ENCODE peak calls at places on chromosomes 1 and 21, in nine cellular contexts. D is neuronal stem cell; F is thoracic aorta; J is cardiac muscle cell; U is CD8-positive, alpha-beta T cell; O is SJSA1; Z is PC-3; Y is ovary; Q is CD4-positive, alpha-beta T cell. X is an unnamed sample.

GRCh38 chr1:108553910-108554309 is 6.0 kb upstream of the EEIG2 start:
- DNase-seq in D (no peak), F (no peak), J (no peak), U (no peak), O (no peak), Z (no peak), Y (no peak), Q (no peak), X (no peak)

GRCh38 chr1:85417017-85417416 is 47.9 kb downstream of the DDAH1 start:
- DNase-seq in D (no peak), F (no peak), J (no peak), U (no peak), O (no peak), Z (no peak), Y (no peak), Q (no peak), X (no peak)

GRCh38 chr1:19866758-19867157 is 15.4 kb upstream of the OTUD3 start:
- DNase-seq in D (no peak), F (no peak), J (no peak), U (no peak), O (peak; percentile 49), Z (peak; percentile 80), Y (no peak), Q (no peak), X (no peak)

GRCh38 chr1:64019818-64020217 is 183.6 kb upstream of the UBE2U start:
- DNase-seq in D (no peak), F (no peak), J (peak; percentile 59), U (no peak), O (peak; percentile 53), Z (no peak), Y (no peak), Q (no peak), X (peak; percentile 76)

GRCh38 chr1:34787461-34788420 is 5.1 kb upstream of the GJA4 start:
- DNase-seq in D (no peak), F (no peak), J (no peak), U (no peak), O (no peak), Z (no peak), Y (no peak), Q (no peak), X (peak; percentile 14)

GRCh38 chr21:25813917-25814316 is 79.1 kb downstream of the GABPA start:
- DNase-seq in D (no peak), F (no peak), J (no peak), U (no peak), O (no peak), Z (no peak), Y (no peak), Q (no peak), X (no peak)

GRCh38 chr1:34839526-34840305 is 19.8 kb downstream of the SMIM12 start:
- DNase-seq in D (no peak), F (no peak), J (no peak), U (no peak), O (peak; percentile 31), Z (no peak), Y (no peak), Q (no peak), X (no peak)

GRCh38 chr21:23968722-23969647 is 1638.3 kb downstream of the MRPL39 start:
- DNase-seq in D (peak; percentile 62), F (no peak), J (peak; percentile 71), U (peak; percentile 67), O (no peak), Z (peak; percentile 93), Y (no peak), Q (peak; percentile 49), X (peak; percentile 96)

GRCh38 chr1:21028520-21029145 is 148.1 kb downstream of the EIF4G3 start:
- DNase-seq in D (no peak), F (no peak), J (no peak), U (no peak), O (no peak), Z (no peak), Y (no peak), Q (no peak), X (no peak)

GRCh38 chr1:10540277-10541005 is 65.7 kb downstream of the PEX14 start:
- DNase-seq in D (no peak), F (no peak), J (no peak), U (no peak), O (no peak), Z (no peak), Y (peak; percentile 52), Q (no peak), X (no peak)

GRCh38 chr1:67429011-67429527 is 1.1 kb downstream of the SERBP1 start:
- DNase-seq in D (no peak), F (no peak), J (peak; percentile 45), U (peak; percentile 40), O (no peak), Z (peak; percentile 32), Y (no peak), Q (no peak), X (peak; percentile 61)

GRCh38 chr1:31562707-31563360 is 13.5 kb upstream of the TINAGL1 start:
- DNase-seq in D (no peak), F (no peak), J (no peak), U (no peak), O (no peak), Z (peak; percentile 95), Y (no peak), Q (no peak), X (no peak)

GRCh38 chr1:32769524-32770220 is 47.5 kb downstream of the YARS1 start:
- DNase-seq in D (no peak), F (no peak), J (no peak), U (no peak), O (peak; percentile 75), Z (peak; percentile 65), Y (peak; percentile 70), Q (no peak), X (no peak)

GRCh38 chr1:8137406-8138244 is 111.5 kb upstream of the ERRFI1 start:
- DNase-seq in D (no peak), F (peak; percentile 31), J (no peak), U (no peak), O (peak; percentile 87), Z (peak; percentile 78), Y (no peak), Q (no peak), X (no peak)

GRCh38 chr1:167433884-167434283 is 84.4 kb downstream of the CD247 start:
- DNase-seq in D (no peak), F (no peak), J (no peak), U (no peak), O (no peak), Z (no peak), Y (no peak), Q (no peak), X (no peak)

GRCh38 chr1:98839840-98840239 is 164.8 kb downstream of the PLPPR5 start:
- DNase-seq in D (no peak), F (no peak), J (no peak), U (no peak), O (no peak), Z (no peak), Y (no peak), Q (no peak), X (no peak)

GRCh38 chr1:178664278-178664677 is 60.8 kb upstream of the RALGPS2 start:
- DNase-seq in D (no peak), F (no peak), J (no peak), U (no peak), O (no peak), Z (no peak), Y (no peak), Q (no peak), X (no peak)

DNA sequence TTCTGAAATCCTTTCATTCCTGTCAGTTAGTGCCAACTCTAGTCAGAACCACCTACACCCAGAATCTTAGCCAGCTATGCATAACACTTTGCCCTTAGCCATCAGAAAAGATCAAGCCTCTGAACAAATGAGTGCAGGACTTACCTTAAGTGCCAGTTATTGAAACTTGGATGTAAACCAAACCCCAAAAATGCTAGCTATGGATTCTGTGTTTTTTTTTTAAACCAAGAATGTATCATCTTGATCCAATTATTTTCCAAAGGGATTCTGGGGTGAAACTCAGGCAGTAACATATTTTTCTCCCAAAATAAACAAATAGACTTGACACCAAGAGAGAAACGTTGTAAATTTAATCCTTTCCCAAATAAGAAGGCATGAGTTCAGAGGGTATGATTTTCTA is 538.6 kb upstream of the ADAMTS5 start:
- DNase-seq in D (no peak), F (no peak), J (no peak), U (no peak), O (no peak), Z (no peak), Y (no peak), Q (no peak), X (no peak)
- H3K27me3 ChIP-seq in D (no peaks in the 10 kb centered on the region), F (no peaks in the 10 kb centered on the region), J (no peaks in the 10 kb centered on the region), U (no peaks in the 10 kb centered on the region), O (no peaks in the 10 kb centered on the region), Z (no peaks in the 10 kb centered on the region), Y (no peaks in the 10 kb centered on the region), Q (no peaks in the 10 kb centered on the region), X (no peaks in the 10 kb centered on the region)

DNA sequence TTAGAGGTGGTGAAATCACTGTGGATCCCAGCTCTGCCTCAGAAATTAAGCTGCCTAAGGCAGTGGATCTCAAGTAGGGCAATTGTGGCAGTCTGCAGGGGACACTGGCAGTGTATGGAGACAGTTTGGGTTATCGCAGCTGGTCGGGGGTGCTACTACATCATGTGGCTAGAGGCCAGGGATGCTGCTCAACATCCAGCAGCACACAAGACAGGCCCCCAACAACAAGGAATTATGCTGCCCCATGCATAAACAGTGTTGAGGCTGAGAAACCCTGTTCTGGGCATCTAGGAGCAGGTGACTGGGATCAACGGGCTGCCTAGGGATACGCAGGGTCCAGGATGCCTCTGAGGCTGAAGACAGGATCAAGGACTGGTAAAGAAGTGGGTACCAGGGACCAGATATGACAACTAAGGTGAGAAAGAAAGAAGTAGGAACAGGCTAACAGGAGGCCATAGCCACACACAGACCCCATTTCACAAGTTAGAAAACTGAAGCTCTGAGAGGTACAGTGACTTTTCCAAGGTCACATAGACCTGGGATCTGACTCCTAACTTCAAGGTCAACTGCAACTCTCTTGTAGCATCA is 8.7 kb downstream of the BATF3 start:
- DNase-seq in D (no peak), F (no peak), J (no peak), U (no peak), O (no peak), Z (no peak), Y (no peak), Q (no peak), X (no peak)
- H3K27me3 ChIP-seq in D (no peaks in the 10 kb centered on the region), F (no peaks in the 10 kb centered on the region), J (peaks cover 15% of the 10 kb centered on the region), U (peaks cover 4% of the 10 kb centered on the region), O (peaks cover 2% of the 10 kb centered on the region), Z (peaks cover 26% of the 10 kb centered on the region), Y (no peaks in the 10 kb centered on the region), Q (no peaks in the 10 kb centered on the region), X (no peaks in the 10 kb centered on the region)

GRCh38 chr1:159177273-159177907 is 6.0 kb downstream of the CADM3 start:
- DNase-seq in D (peak; percentile 89), F (no peak), J (peak; percentile 94), U (no peak), O (no peak), Z (peak; percentile 82), Y (no peak), Q (no peak), X (peak; percentile 81)
- H3K27me3 ChIP-seq in D (no peaks in the 10 kb centered on the region), F (no peaks in the 10 kb centered on the region), J (peaks cover 7% of the 10 kb centered on the region), U (peaks cover 9% of the 10 kb centered on the region), O (peaks cover 8% of the 10 kb centered on the region), Z (peaks cover 55% of the 10 kb centered on the region), Y (no peaks in the 10 kb centered on the region), Q (peaks cover 50% of the 10 kb centered on the region), X (peaks cover 31% of the 10 kb centered on the region)

DNA sequence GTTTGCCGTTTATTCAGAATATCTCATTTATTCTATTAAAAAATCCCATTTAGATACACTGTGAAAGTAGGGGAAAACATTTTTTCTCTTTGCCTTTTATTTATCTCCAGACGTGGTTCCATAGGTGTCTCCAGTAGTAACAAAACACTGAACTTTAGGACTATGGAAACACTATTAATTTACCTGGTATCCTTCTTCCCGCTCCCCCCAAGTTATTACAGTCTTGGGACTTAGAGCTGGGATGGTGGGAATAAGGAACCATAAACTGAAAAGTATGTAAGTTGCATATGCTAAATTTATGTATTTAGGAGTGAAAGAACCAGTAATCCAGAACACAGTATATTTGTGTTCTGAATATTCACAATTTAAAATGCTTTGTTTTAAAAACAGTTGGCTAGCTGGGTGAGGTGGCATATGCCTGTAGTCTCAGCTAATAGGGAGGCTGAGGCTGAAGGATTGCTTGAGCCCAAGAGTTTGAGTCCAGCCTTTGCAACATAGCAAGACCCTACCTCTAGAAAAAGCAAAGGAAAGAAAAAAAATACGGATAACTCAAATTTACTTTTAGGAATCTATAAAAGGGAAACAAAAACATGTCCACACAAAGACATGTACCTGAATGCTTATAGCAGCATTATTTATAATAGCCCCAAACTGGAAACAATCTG is 3.1 kb downstream of the DNAJB4 start:
- DNase-seq in D (no peak), F (no peak), J (no peak), U (no peak), O (no peak), Z (no peak), Y (no peak), Q (no peak), X (no peak)
- H3K27me3 ChIP-seq in D (no peaks in the 10 kb centered on the region), F (no peaks in the 10 kb centered on the region), J (no peaks in the 10 kb centered on the region), U (no peaks in the 10 kb centered on the region), O (no peaks in the 10 kb centered on the region), Z (no peaks in the 10 kb centered on the region), Y (no peaks in the 10 kb centered on the region), Q (no peaks in the 10 kb centered on the region), X (no peaks in the 10 kb centered on the region)

X was measured in MM.1S.